ENCODE peak calls at places on chromosomes 6 and 20, in six cellular contexts. J is T follicular helper cell; V is activated B cell treated with CpG ODN at 0.5 μM for 24 hours; Q is lower leg skin; T is naive thymus-derived CD4-positive, alpha-beta T cell; Z is nephron progenitor cell. A is an unnamed sample.

GRCh38 chr6:1796706-1797529 is 187.2 kb downstream of the FOXC1 start:
- DNase-seq in J (no peak), V (no peak), Q (no peak), T (no peak), Z (no peak), A (no peak)

GRCh38 chr20:40960521-40960956 is 68.1 kb upstream of the TOP1 start:
- DNase-seq in J (no peak), V (no peak), Q (no peak), T (peak; percentile 15), Z (no peak), A (no peak)

GRCh38 chr20:36153754-36154695 is 515 bp upstream of the EPB41L1 start:
- DNase-seq in J (no peak), V (no peak), Q (peak; percentile 69), T (peak; percentile 28), Z (peak; percentile 88), A (peak; percentile 70)

GRCh38 chr6:26594730-26595632 is 1.8 kb upstream of the ABT1 start:
- DNase-seq in J (no peak), V (no peak), Q (no peak), T (no peak), Z (peak; percentile 48), A (peak; percentile 8)

GRCh38 chr6:114342826-114343781 is at the start of gene HS3ST5:
- DNase-seq in J (no peak), V (no peak), Q (no peak), T (no peak), Z (peak; percentile 80), A (peak; percentile 18)

GRCh38 chr6:150617062-150617461 is 17.4 kb downstream of the PLEKHG1 start:
- DNase-seq in J (no peak), V (no peak), Q (no peak), T (no peak), Z (no peak), A (no peak)

GRCh38 chr6:158145940-158146339 is 22.1 kb downstream of the SERAC1 start:
- DNase-seq in J (no peak), V (no peak), Q (no peak), T (no peak), Z (no peak), A (no peak)

GRCh38 chr6:148757944-148758343 is 11.1 kb downstream of the UST start:
- DNase-seq in J (no peak), V (no peak), Q (no peak), T (no peak), Z (no peak), A (no peak)

GRCh38 chr6:24927985-24928735 is 7.6 kb downstream of the RIPOR2 start:
- DNase-seq in J (no peak), V (no peak), Q (no peak), T (no peak), Z (no peak), A (no peak)

GRCh38 chr6:150775804-150776203 is 89.7 kb upstream of the MTHFD1L start:
- DNase-seq in J (no peak), V (no peak), Q (no peak), T (no peak), Z (no peak), A (no peak)

GRCh38 chr6:33279971-33280511 is 3.1 kb downstream of the B3GALT4 start:
- DNase-seq in J (no peak), V (no peak), Q (no peak), T (no peak), Z (peak; percentile 58), A (peak; percentile 8)

GRCh38 chr6:48835421-48835958 is 627.6 kb downstream of the MMUT start:
- DNase-seq in J (no peak), V (no peak), Q (no peak), T (no peak), Z (no peak), A (no peak)

A was measured in NCI-H1930.